ENCODE peak calls at places on chromosomes 11 and 22, in ten cellular contexts. X is mesendoderm; A is GM03348; K is activated CD4-positive, alpha-beta T cell treated with anti-CD3 and anti-CD28 coated beads, Interleukin-2, amount 50 U/mL, for 1 hour; T is stimulated activated CD4-positive, alpha-beta T cell treated with anti-CD3 and anti-CD28 coated beads, Interleukin-4, amount 100 ng/mL, for 1 hour; Q is sciatic nerve; E is anterior cingulate cortex; R is NCI-H1092 treated with DMSO at 0.1 percent for 48 hours; I is body of pancreas; Y is COR-L47. D is an unnamed sample.
A peak's percentile ranks its signal among the peaks of the same experiment; 100 is the strongest.

GRCh38 chr11:67996622-67997459 is 7.1 kb downstream of the UNC93B1 start:
- DNase-seq in Q (peak; percentile 93), A (peak; percentile 44), K (no peak), X (peak; percentile 96), E (no peak), I (peak; percentile 76), R (no peak), Y (no peak), T (peak; percentile 37), D (peak; percentile 86)

GRCh38 chr11:121892131-121892681 is 223.8 kb downstream of the BLID start:
- DNase-seq in Q (peak; percentile 71), K (no peak), I (no peak), T (no peak), R (no peak), Y (no peak), A (peak; percentile 60), X (peak; percentile 70), E (no peak), D (peak; percentile 3)

GRCh38 chr11:29258411-29258810 is 758.4 kb downstream of the KCNA4 start:
- DNase-seq in X (no peak), Y (no peak), A (no peak), T (no peak), R (no peak), Q (no peak), K (no peak), I (no peak), E (no peak), D (no peak)

GRCh38 chr11:437228-437870 is 4.5 kb downstream of the ANO9 start:
- DNase-seq in K (no peak), X (no peak), I (no peak), E (no peak), Y (no peak), R (no peak), T (no peak), Q (no peak), A (no peak), D (no peak)

GRCh38 chr11:36451045-36451444 is 59.0 kb downstream of the TRAF6 start:
- DNase-seq in I (no peak), X (no peak), E (no peak), T (no peak), R (no peak), A (no peak), K (no peak), Q (no peak), Y (no peak), D (no peak)

GRCh38 chr11:17767301-17767885 is 32.8 kb downstream of the KCNC1 start:
- DNase-seq in Y (no peak), K (no peak), E (no peak), R (no peak), A (peak; percentile 54), T (no peak), I (no peak), X (no peak), Q (no peak), D (no peak)

GRCh38 chr22:24054356-24054755 is 43.3 kb downstream of the CABIN1 start:
- DNase-seq in Y (no peak), X (peak; percentile 13), T (no peak), I (no peak), A (no peak), Q (no peak), K (no peak), R (no peak), E (no peak), D (no peak)

GRCh38 chr11:2314525-2315394 is 12.9 kb downstream of the TSPAN32 start:
- DNase-seq in K (no peak), E (peak; percentile 86), X (no peak), T (no peak), Y (peak; percentile 80), A (peak; percentile 81), R (peak; percentile 94), Q (peak; percentile 96), I (peak; percentile 87), D (no peak)

GRCh38 chr11:12434255-12434654 is 56.9 kb downstream of the PARVA start:
- DNase-seq in T (no peak), Q (no peak), A (no peak), K (no peak), I (no peak), E (no peak), R (no peak), X (no peak), Y (no peak), D (no peak)

GRCh38 chr11:61671527-61671926 is 8.7 kb upstream of the DAGLA start:
- DNase-seq in T (no peak), A (no peak), Y (no peak), R (no peak), Q (no peak), I (peak; percentile 86), E (no peak), K (no peak), X (peak; percentile 74), D (peak; percentile 68)

GRCh38 chr11:1230456-1231395 is 7.9 kb downstream of the MUC5B start:
- DNase-seq in I (no peak), T (no peak), X (no peak), R (no peak), A (no peak), Y (no peak), E (no peak), Q (peak; percentile 46), K (no peak), D (no peak)

GRCh38 chr22:25895678-25896077 is 153.7 kb downstream of the MYO18B start:
- DNase-seq in I (no peak), A (no peak), E (no peak), T (no peak), Q (no peak), X (no peak), K (no peak), R (no peak), Y (no peak), D (no peak)

GRCh38 chr11:28636033-28636432 is 527.8 kb downstream of the METTL15 start:
- DNase-seq in K (no peak), I (no peak), Q (no peak), E (no peak), T (no peak), X (peak; percentile 13), A (no peak), Y (no peak), R (no peak), D (no peak)

GRCh38 chr11:15852179-15852578 is 504.2 kb downstream of the SOX6 start:
- DNase-seq in A (no peak), R (peak; percentile 28), Q (no peak), T (no peak), Y (no peak), E (no peak), X (peak; percentile 55), K (no peak), I (peak; percentile 9), D (no peak)

GRCh38 chr22:19705181-19705934 is 8.9 kb upstream of the SEPTIN5 start:
- DNase-seq in E (no peak), Q (no peak), T (no peak), R (no peak), Y (no peak), X (peak; percentile 96), A (no peak), K (no peak), I (no peak), D (peak; percentile 67)

GRCh38 chr11:72676874-72677341 is 2.7 kb upstream of the PDE2A start:
- DNase-seq in E (peak; percentile 23), X (peak; percentile 87), T (peak; percentile 78), R (no peak), I (peak; percentile 65), K (peak; percentile 70), Y (no peak), Q (peak; percentile 77), A (peak; percentile 85), D (peak; percentile 95)

GRCh38 chr11:127345819-127346459 is 345.4 kb upstream of the KIRREL3 start:
- DNase-seq in Y (peak; percentile 58), I (peak; percentile 22), R (peak; percentile 71), K (peak; percentile 6), X (peak; percentile 55), A (peak; percentile 75), E (no peak), T (peak; percentile 12), Q (peak; percentile 61), D (peak; percentile 70)

GRCh38 chr22:24727218-24727851 is 47.2 kb downstream of the PIWIL3 start:
- DNase-seq in A (no peak), Q (no peak), K (no peak), R (peak; percentile 19), I (peak; percentile 38), T (no peak), Y (peak; percentile 91), E (no peak), X (no peak), D (no peak)

GRCh38 chr11:74257934-74258553 is 53.4 kb downstream of the P4HA3 start:
- DNase-seq in I (peak; percentile 45), K (no peak), Y (no peak), A (peak; percentile 68), T (no peak), X (no peak), Q (peak; percentile 68), R (peak; percentile 42), E (no peak), D (no peak)

GRCh38 chr11:118058311-118059230 is 18.3 kb upstream of the TMPRSS4 start:
- DNase-seq in I (no peak), A (no peak), X (no peak), Q (peak; percentile 50), T (no peak), R (no peak), K (no peak), Y (no peak), E (no peak), D (no peak)

GRCh38 chr11:2252018-2252417 is 18.4 kb downstream of the ASCL2 start:
- DNase-seq in K (no peak), E (no peak), X (no peak), Q (no peak), T (no peak), I (no peak), A (no peak), Y (no peak), R (no peak), D (no peak)

GRCh38 chr11:126109941-126110731 is 47.5 kb upstream of the CDON start:
- DNase-seq in E (peak; percentile 64), Y (no peak), T (no peak), R (no peak), K (no peak), Q (no peak), I (no peak), X (no peak), A (peak; percentile 48), D (no peak)

GRCh38 chr11:21588754-21589153 is 604.1 kb upstream of the ANO5 start:
- DNase-seq in K (no peak), E (no peak), Y (no peak), T (no peak), R (no peak), Q (no peak), I (no peak), A (no peak), X (peak; percentile 66), D (no peak)

GRCh38 chr22:50307891-50308596 is 598 bp upstream of the PLXNB2 start:
- DNase-seq in I (no peak), A (no peak), E (no peak), K (no peak), T (no peak), Y (no peak), X (no peak), Q (no peak), R (no peak), D (no peak)